ENCODE peak calls at places on chromosomes 11 and 22, in six cellular contexts. U is cardiac muscle cell, T is glutamatergic neuron, D is A549, L is nephron progenitor cell, S is fibroblast of lung. P is an unnamed sample.
A peak's percentile ranks its signal among the peaks of the same experiment; 100 is the strongest.

GRCh38 chr11:79045018-79045787 is 395.6 kb downstream of the TENM4 start:
- DNase-seq in S (no peak), D (no peak), U (no peak), T (no peak), L (peak; percentile 50), P (no peak)

GRCh38 chr11:5581014-5581413 is 337 bp downstream of the OR52B6 start:
- DNase-seq in L (no peak), D (no peak), T (no peak), S (no peak), U (no peak), P (no peak)

GRCh38 chr22:32723632-32724031 is 77.9 kb upstream of the TIMP3 start:
- DNase-seq in U (peak; percentile 95), D (no peak), L (no peak), S (peak; percentile 97), T (no peak), P (peak; percentile 76)

GRCh38 chr11:44309483-44310197 is at the start of gene ALX4:
- DNase-seq in T (peak; percentile 58), L (peak; percentile 68), S (peak; percentile 17), D (peak; percentile 72), U (peak; percentile 34), P (peak; percentile 57)

GRCh38 chr11:113202431-113202830 is 112.0 kb upstream of the TTC12 start:
- DNase-seq in D (peak; percentile 52), S (no peak), U (no peak), T (no peak), L (no peak), P (no peak)

GRCh38 chr11:19091366-19091765 is 25.6 kb upstream of the ZDHHC13 start:
- DNase-seq in L (no peak), S (no peak), D (no peak), U (no peak), T (no peak), P (no peak)

GRCh38 chr22:45302047-45302446 is 7.7 kb upstream of the FAM118A start:
- DNase-seq in T (no peak), U (peak; percentile 60), D (peak; percentile 57), S (peak; percentile 79), L (no peak), P (no peak)

GRCh38 chr11:66080055-66080817 is 10.2 kb downstream of the PACS1 start:
- DNase-seq in T (no peak), S (peak; percentile 81), D (peak; percentile 68), L (no peak), U (peak; percentile 74), P (peak; percentile 85)

GRCh38 chr11:119752324-119752723 is 23.3 kb upstream of the NECTIN1 start:
- DNase-seq in S (no peak), L (no peak), T (no peak), D (no peak), U (no peak), P (no peak)

GRCh38 chr11:112661571-112661970 is 299.6 kb upstream of the NCAM1 start:
- DNase-seq in U (no peak), S (no peak), D (no peak), T (no peak), L (no peak), P (no peak)

GRCh38 chr11:110471315-110471714 is 41.6 kb downstream of the FDX1 start:
- DNase-seq in L (no peak), T (no peak), S (peak; percentile 60), D (no peak), U (peak; percentile 69), P (no peak)

GRCh38 chr11:67062526-67063373 is 6.1 kb downstream of the RHOD start:
- DNase-seq in L (no peak), S (no peak), D (peak; percentile 43), T (no peak), U (no peak), P (no peak)

GRCh38 chr11:19275496-19275895 is 34.8 kb upstream of the E2F8 start:
- DNase-seq in D (peak; percentile 10), T (no peak), L (no peak), S (no peak), U (no peak), P (no peak)

GRCh38 chr22:42067706-42068350 is 2.8 kb downstream of the NAGA start:
- DNase-seq in U (no peak), L (no peak), S (no peak), T (no peak), D (no peak), P (no peak)

GRCh38 chr11:116111546-116111945 is 607.3 kb upstream of the CADM1 start:
- DNase-seq in T (no peak), U (no peak), S (no peak), L (no peak), D (no peak), P (no peak)
- TF ChIP-seq CTCF in T (no peak), U (no peak), S (no peak), L (no peak), D (no peak), P (no peak)

GRCh38 chr11:57460017-57460755 is at the start of gene RTN4RL2:
- DNase-seq in L (peak; percentile 74), S (peak; percentile 34), D (peak; percentile 78), T (peak; percentile 79), U (peak; percentile 62), P (peak; percentile 71)
- TF ChIP-seq CTCF in L (peak; percentile 45), S (peak; percentile 37), D (peak; percentile 44), T (peak; percentile 71), U (no peak), P (peak; percentile 77)

GRCh38 chr11:45818961-45819605 is 14.1 kb downstream of the SLC35C1 start:
- DNase-seq in T (no peak), L (no peak), S (no peak), D (no peak), U (no peak), P (no peak)

GRCh38 chr11:45817191-45817590 is 12.2 kb downstream of the SLC35C1 start:
- DNase-seq in L (no peak), D (no peak), T (no peak), U (no peak), S (no peak), P (no peak)

GRCh38 chr11:45812581-45813548 is 7.9 kb downstream of the SLC35C1 start:
- DNase-seq in L (no peak), S (no peak), D (no peak), T (no peak), U (no peak), P (no peak)

GRCh38 chr11:45816614-45817013 is 11.7 kb downstream of the SLC35C1 start:
- DNase-seq in T (peak; percentile 30), S (no peak), L (no peak), U (no peak), D (no peak), P (no peak)

DNA sequence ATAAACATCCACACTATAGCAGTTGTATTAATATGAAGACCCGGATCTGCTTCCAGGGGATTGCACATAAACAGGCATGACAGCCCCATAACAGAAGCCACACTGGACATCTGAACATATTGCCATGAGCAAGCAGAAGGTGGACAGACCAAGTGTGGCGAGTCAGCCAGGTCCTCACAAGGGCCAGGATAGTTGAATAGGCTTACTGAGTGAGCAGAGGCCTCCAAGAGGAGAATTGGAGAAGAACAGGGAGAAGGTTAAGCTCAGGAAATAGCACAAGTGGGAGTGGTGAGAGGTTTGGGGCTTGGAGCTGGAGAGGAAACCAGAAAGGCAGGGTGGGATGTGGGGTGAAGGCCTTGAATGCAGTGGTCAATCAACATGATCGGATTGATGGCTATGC is 10.8 kb downstream of the SLC35C1 start:
- DNase-seq in T (no peak), L (no peak), S (peak; percentile 23), U (peak; percentile 41), D (peak; percentile 62), P (no peak)
- TF ChIP-seq CTCF in T (no peak), L (no peak), S (no peak), U (no peak), D (no peak), P (no peak)

DNA sequence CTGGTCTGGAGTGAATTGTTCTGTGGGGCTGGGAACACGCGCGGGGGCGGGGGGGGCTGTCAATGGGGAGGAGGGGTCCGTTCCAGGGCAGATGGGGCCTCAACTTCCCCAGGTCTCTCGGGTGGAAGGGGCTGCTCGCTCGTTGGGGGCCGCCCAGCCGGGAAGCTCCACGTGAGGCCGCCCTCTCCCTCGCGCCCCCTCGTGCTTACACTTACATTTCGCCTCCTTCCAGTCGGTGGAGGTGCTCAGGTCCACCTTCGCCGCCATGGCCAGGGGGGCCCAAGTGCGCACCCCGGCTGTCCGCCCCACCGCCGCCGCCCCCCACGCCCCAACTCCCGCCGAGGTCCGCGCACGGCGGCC is 451 bp downstream of the MACROD1 start:
- DNase-seq in U (no peak), L (peak; percentile 43), D (peak; percentile 48), S (no peak), T (peak; percentile 58), P (peak; percentile 48)
- TF ChIP-seq CTCF in U (no peak), L (no peak), D (peak; percentile 18), S (no peak), T (no peak), P (no peak)

DNA sequence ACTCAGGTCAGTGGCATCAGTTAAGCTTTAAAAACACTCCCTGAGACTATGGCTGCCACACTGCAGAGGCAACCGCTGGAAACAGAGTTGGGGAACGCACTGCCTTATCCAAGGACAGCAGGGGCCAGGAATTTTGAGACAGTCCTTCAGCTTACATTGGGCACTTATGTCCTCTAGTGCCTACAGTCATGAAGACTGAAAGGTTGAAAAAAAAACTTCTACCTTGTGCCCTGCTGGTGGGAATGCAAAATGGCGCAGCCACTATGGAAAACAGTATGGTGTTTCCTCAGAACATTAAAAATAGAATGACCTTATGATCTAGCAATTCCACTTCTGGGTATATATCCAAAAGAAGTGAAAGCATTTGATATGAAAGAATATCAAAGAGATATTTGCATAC is 19.6 kb downstream of the DKK3 start:
- DNase-seq in D (no peak), T (no peak), U (no peak), S (no peak), L (no peak), P (no peak)
- TF ChIP-seq CTCF in D (no peak), T (peak; percentile 44), U (peak; percentile 20), S (no peak), L (no peak), P (no peak)